ENCODE peak calls at places on chromosomes 3 and 15, in ten cellular contexts. One of them, this sample, is unnamed.
A peak's percentile ranks its signal among the peaks of the same experiment; 100 is the strongest.

GRCh38 chr3:184234224-184234623 is 4.8 kb downstream of the VWA5B2 start:
- DNase-seq in T-helper 1 cell: no peak
- DNase-seq in mesothelial cell of epicardium: no peak
- DNase-seq in AG04450: peak; percentile 38
- DNase-seq in NCI-H187: no peak
- DNase-seq in iPS-NIHi11: peak; percentile 61
- DNase-seq in omental fat pad: peak; percentile 42
- DNase-seq in HFFc6: peak; percentile 91
- DNase-seq in RWPE2: peak; percentile 92
- DNase-seq in iris pigment epithelial cell: peak; percentile 89
- DNase-seq in this sample: no peak

GRCh38 chr15:93233710-93234109 is 144.7 kb upstream of the RGMA start:
- DNase-seq in iris pigment epithelial cell: no peak
- DNase-seq in T-helper 1 cell: no peak
- DNase-seq in HFFc6: no peak
- DNase-seq in mesothelial cell of epicardium: no peak
- DNase-seq in iPS-NIHi11: no peak
- DNase-seq in NCI-H187: no peak
- DNase-seq in AG04450: no peak
- DNase-seq in omental fat pad: no peak
- DNase-seq in RWPE2: no peak
- DNase-seq in this sample: no peak

GRCh38 chr3:32865364-32865763 is 47.6 kb downstream of the TRIM71 start:
- DNase-seq in NCI-H187: no peak
- DNase-seq in iPS-NIHi11: no peak
- DNase-seq in RWPE2: no peak
- DNase-seq in iris pigment epithelial cell: no peak
- DNase-seq in AG04450: no peak
- DNase-seq in T-helper 1 cell: no peak
- DNase-seq in mesothelial cell of epicardium: no peak
- DNase-seq in omental fat pad: no peak
- DNase-seq in HFFc6: peak; percentile 56
- DNase-seq in this sample: no peak

GRCh38 chr15:51600114-51600513 is 22.5 kb downstream of the DMXL2 start:
- DNase-seq in omental fat pad: no peak
- DNase-seq in RWPE2: peak; percentile 68
- DNase-seq in T-helper 1 cell: no peak
- DNase-seq in HFFc6: no peak
- DNase-seq in iris pigment epithelial cell: peak; percentile 53
- DNase-seq in iPS-NIHi11: no peak
- DNase-seq in mesothelial cell of epicardium: no peak
- DNase-seq in NCI-H187: no peak
- DNase-seq in AG04450: no peak
- DNase-seq in this sample: no peak

GRCh38 chr3:13525827-13526625 is 22.9 kb upstream of the FBLN2 start:
- DNase-seq in iris pigment epithelial cell: peak; percentile 31
- DNase-seq in omental fat pad: no peak
- DNase-seq in mesothelial cell of epicardium: no peak
- DNase-seq in T-helper 1 cell: no peak
- DNase-seq in iPS-NIHi11: no peak
- DNase-seq in AG04450: no peak
- DNase-seq in HFFc6: no peak
- DNase-seq in NCI-H187: no peak
- DNase-seq in RWPE2: peak; percentile 49
- DNase-seq in this sample: no peak

GRCh38 chr3:6799264-6799915 is 61.5 kb upstream of the GRM7 start:
- DNase-seq in HFFc6: no peak
- DNase-seq in NCI-H187: no peak
- DNase-seq in T-helper 1 cell: no peak
- DNase-seq in iris pigment epithelial cell: no peak
- DNase-seq in iPS-NIHi11: peak; percentile 37
- DNase-seq in AG04450: no peak
- DNase-seq in omental fat pad: peak; percentile 31
- DNase-seq in RWPE2: no peak
- DNase-seq in mesothelial cell of epicardium: peak; percentile 45
- DNase-seq in this sample: no peak

GRCh38 chr15:34619151-34619550 is 35.7 kb upstream of the GOLGA8B start:
- DNase-seq in iris pigment epithelial cell: no peak
- DNase-seq in NCI-H187: no peak
- DNase-seq in iPS-NIHi11: no peak
- DNase-seq in omental fat pad: no peak
- DNase-seq in HFFc6: no peak
- DNase-seq in T-helper 1 cell: no peak
- DNase-seq in RWPE2: no peak
- DNase-seq in AG04450: no peak
- DNase-seq in mesothelial cell of epicardium: no peak
- DNase-seq in this sample: no peak

GRCh38 chr3:130543322-130543721 is 26.3 kb downstream of the COL6A6 start:
- DNase-seq in T-helper 1 cell: no peak
- DNase-seq in omental fat pad: no peak
- DNase-seq in RWPE2: no peak
- DNase-seq in mesothelial cell of epicardium: no peak
- DNase-seq in NCI-H187: no peak
- DNase-seq in AG04450: no peak
- DNase-seq in iPS-NIHi11: no peak
- DNase-seq in iris pigment epithelial cell: no peak
- DNase-seq in HFFc6: no peak
- DNase-seq in this sample: no peak

GRCh38 chr3:33312361-33312760 is 35.1 kb downstream of the FBXL2 start:
- DNase-seq in T-helper 1 cell: no peak
- DNase-seq in RWPE2: no peak
- DNase-seq in mesothelial cell of epicardium: no peak
- DNase-seq in AG04450: no peak
- DNase-seq in HFFc6: no peak
- DNase-seq in NCI-H187: no peak
- DNase-seq in omental fat pad: no peak
- DNase-seq in iPS-NIHi11: no peak
- DNase-seq in iris pigment epithelial cell: peak; percentile 37
- DNase-seq in this sample: no peak

GRCh38 chr15:89327113-89327512 is 7.5 kb downstream of the POLG start:
- DNase-seq in RWPE2: no peak
- DNase-seq in mesothelial cell of epicardium: no peak
- DNase-seq in HFFc6: no peak
- DNase-seq in iPS-NIHi11: no peak
- DNase-seq in omental fat pad: no peak
- DNase-seq in NCI-H187: no peak
- DNase-seq in AG04450: no peak
- DNase-seq in T-helper 1 cell: no peak
- DNase-seq in iris pigment epithelial cell: no peak
- DNase-seq in this sample: no peak

GRCh38 chr15:91491131-91491950 is 362.2 kb upstream of the SLCO3A1 start:
- DNase-seq in RWPE2: no peak
- DNase-seq in AG04450: no peak
- DNase-seq in T-helper 1 cell: no peak
- DNase-seq in omental fat pad: no peak
- DNase-seq in NCI-H187: no peak
- DNase-seq in iPS-NIHi11: no peak
- DNase-seq in iris pigment epithelial cell: peak; percentile 27
- DNase-seq in mesothelial cell of epicardium: no peak
- DNase-seq in HFFc6: peak; percentile 65
- DNase-seq in this sample: no peak

GRCh38 chr3:127538569-127538968 is 52.0 kb downstream of the TPRA1 start:
- DNase-seq in T-helper 1 cell: no peak
- DNase-seq in mesothelial cell of epicardium: no peak
- DNase-seq in RWPE2: no peak
- DNase-seq in iPS-NIHi11: no peak
- DNase-seq in AG04450: no peak
- DNase-seq in iris pigment epithelial cell: no peak
- DNase-seq in NCI-H187: no peak
- DNase-seq in omental fat pad: no peak
- DNase-seq in HFFc6: no peak
- DNase-seq in this sample: no peak

GRCh38 chr15:50765202-50765967 is at the start of gene SPPL2A:
- DNase-seq in mesothelial cell of epicardium: peak; percentile 76
- DNase-seq in RWPE2: peak; percentile 90
- DNase-seq in omental fat pad: peak; percentile 54
- DNase-seq in AG04450: peak; percentile 60
- DNase-seq in iris pigment epithelial cell: peak; percentile 86
- DNase-seq in NCI-H187: peak; percentile 7
- DNase-seq in HFFc6: peak; percentile 81
- DNase-seq in iPS-NIHi11: peak; percentile 97
- DNase-seq in T-helper 1 cell: peak; percentile 67
- DNase-seq in this sample: peak; percentile 5

GRCh38 chr3:10291139-10291500 is 1.6 kb downstream of the GHRL start:
- DNase-seq in iPS-NIHi11: no peak
- DNase-seq in omental fat pad: no peak
- DNase-seq in RWPE2: no peak
- DNase-seq in T-helper 1 cell: no peak
- DNase-seq in iris pigment epithelial cell: no peak
- DNase-seq in mesothelial cell of epicardium: no peak
- DNase-seq in AG04450: no peak
- DNase-seq in HFFc6: no peak
- DNase-seq in NCI-H187: no peak
- DNase-seq in this sample: no peak

GRCh38 chr15:71747128-71748083 is 62.9 kb upstream of the NR2E3 start:
- DNase-seq in T-helper 1 cell: no peak
- DNase-seq in iris pigment epithelial cell: peak; percentile 93
- DNase-seq in omental fat pad: no peak
- DNase-seq in mesothelial cell of epicardium: no peak
- DNase-seq in NCI-H187: no peak
- DNase-seq in AG04450: peak; percentile 23
- DNase-seq in RWPE2: no peak
- DNase-seq in iPS-NIHi11: no peak
- DNase-seq in HFFc6: peak; percentile 93
- DNase-seq in this sample: no peak

GRCh38 chr15:75156306-75157215 is 45.1 kb upstream of the C15orf39 start:
- DNase-seq in T-helper 1 cell: no peak
- DNase-seq in NCI-H187: no peak
- DNase-seq in RWPE2: no peak
- DNase-seq in AG04450: no peak
- DNase-seq in mesothelial cell of epicardium: no peak
- DNase-seq in iPS-NIHi11: peak; percentile 68
- DNase-seq in HFFc6: no peak
- DNase-seq in omental fat pad: no peak
- DNase-seq in iris pigment epithelial cell: no peak
- DNase-seq in this sample: no peak

GRCh38 chr3:42277676-42278075 is 11.7 kb upstream of the CCK start:
- DNase-seq in AG04450: no peak
- DNase-seq in RWPE2: no peak
- DNase-seq in mesothelial cell of epicardium: no peak
- DNase-seq in iPS-NIHi11: no peak
- DNase-seq in iris pigment epithelial cell: no peak
- DNase-seq in NCI-H187: no peak
- DNase-seq in HFFc6: no peak
- DNase-seq in T-helper 1 cell: no peak
- DNase-seq in omental fat pad: no peak
- DNase-seq in this sample: no peak

GRCh38 chr15:79834496-79834895 is 62.3 kb downstream of the MTHFS start:
- DNase-seq in mesothelial cell of epicardium: no peak
- DNase-seq in omental fat pad: no peak
- DNase-seq in iPS-NIHi11: no peak
- DNase-seq in T-helper 1 cell: no peak
- DNase-seq in RWPE2: no peak
- DNase-seq in AG04450: no peak
- DNase-seq in NCI-H187: peak; percentile 82
- DNase-seq in iris pigment epithelial cell: no peak
- DNase-seq in HFFc6: no peak
- DNase-seq in this sample: no peak

GRCh38 chr3:23602895-23603443 is 202.8 kb upstream of the UBE2E1 start:
- DNase-seq in RWPE2: no peak
- DNase-seq in HFFc6: no peak
- DNase-seq in T-helper 1 cell: no peak
- DNase-seq in mesothelial cell of epicardium: no peak
- DNase-seq in iPS-NIHi11: no peak
- DNase-seq in iris pigment epithelial cell: no peak
- DNase-seq in AG04450: no peak
- DNase-seq in omental fat pad: no peak
- DNase-seq in NCI-H187: peak; percentile 3
- DNase-seq in this sample: peak; percentile 12

GRCh38 chr3:101936419-101937331 is 87.4 kb downstream of the NFKBIZ start:
- DNase-seq in AG04450: peak; percentile 52
- DNase-seq in iris pigment epithelial cell: peak; percentile 94
- DNase-seq in T-helper 1 cell: no peak
- DNase-seq in NCI-H187: no peak
- DNase-seq in mesothelial cell of epicardium: no peak
- DNase-seq in iPS-NIHi11: no peak
- DNase-seq in omental fat pad: no peak
- DNase-seq in HFFc6: peak; percentile 83
- DNase-seq in RWPE2: no peak
- DNase-seq in this sample: no peak